ENCODE peak calls at places on chromosomes 11 and 22, in ten cellular contexts. Z is sigmoid colon, E is spleen, I is A549, C is vagina, Y is esophagus squamous epithelium, S is IMR-90, D is stomach, W is transverse colon, O is HCT116. H is an unnamed sample.

GRCh38 chr11:65593518-65594414 is 1.8 kb downstream of the KCNK7 start:
- DNase-seq in D (no peak), O (no peak), Z (peak; percentile 75), S (no peak), C (no peak), W (peak; percentile 49), E (no peak), Y (no peak), I (no peak), H (no peak)

GRCh38 chr11:18540207-18541009 is 13.7 kb upstream of the TSG101 start:
- DNase-seq in W (no peak), C (no peak), S (peak; percentile 25), I (no peak), Z (no peak), O (no peak), E (no peak), Y (no peak), D (no peak), H (no peak)

GRCh38 chr11:11189501-11189900 is 163.5 kb downstream of the CSNK2A3 start:
- DNase-seq in D (no peak), O (no peak), E (no peak), I (no peak), Z (no peak), W (no peak), S (no peak), Y (no peak), C (no peak), H (no peak)

GRCh38 chr11:125701858-125702621 is 21.4 kb upstream of the ACRV1 start:
- DNase-seq in I (no peak), Y (no peak), S (no peak), O (no peak), C (no peak), W (no peak), E (no peak), Z (no peak), D (no peak), H (no peak)

GRCh38 chr22:30143265-30143664 is 63.0 kb downstream of the HORMAD2 start:
- DNase-seq in Y (no peak), Z (no peak), E (no peak), D (no peak), W (no peak), O (no peak), I (no peak), S (no peak), C (no peak), H (no peak)

GRCh38 chr22:23906641-23907040 is 12.5 kb downstream of the MIF start:
- DNase-seq in I (no peak), E (no peak), O (no peak), C (no peak), D (no peak), S (no peak), W (no peak), Y (no peak), Z (no peak), H (no peak)

GRCh38 chr11:14417975-14418374 is 59.0 kb upstream of the RRAS2 start:
- DNase-seq in I (no peak), W (no peak), C (no peak), Y (no peak), E (no peak), Z (no peak), O (no peak), S (peak; percentile 46), D (no peak), H (no peak)

GRCh38 chr11:129803533-129803932 is 12.1 kb upstream of the TMEM45B start:
- DNase-seq in S (no peak), Y (no peak), I (no peak), C (no peak), E (no peak), D (no peak), W (peak; percentile 81), O (no peak), Z (no peak), H (no peak)

GRCh38 chr22:41968601-41969000 is 642 bp upstream of the SEPTIN3 start:
- DNase-seq in Z (no peak), W (peak; percentile 37), E (no peak), C (no peak), I (no peak), Y (no peak), S (peak; percentile 42), D (no peak), O (no peak), H (no peak)

GRCh38 chr11:128483211-128483788 is 104.1 kb downstream of the ETS1 start:
- DNase-seq in I (no peak), O (no peak), D (no peak), C (no peak), E (no peak), W (no peak), S (no peak), Z (no peak), Y (no peak), H (no peak)

GRCh38 chr11:103673773-103674172 is 362.7 kb upstream of the DDI1 start:
- DNase-seq in D (no peak), S (peak; percentile 71), Y (no peak), E (no peak), C (no peak), W (no peak), O (no peak), Z (no peak), I (no peak), H (no peak)

GRCh38 chr11:66918751-66919150 is 39.4 kb downstream of the PC start:
- DNase-seq in I (no peak), W (no peak), D (no peak), Z (no peak), O (no peak), E (no peak), S (no peak), Y (no peak), C (no peak), H (no peak)

GRCh38 chr11:130203766-130204702 is 44.5 kb downstream of the ST14 start:
- DNase-seq in Y (no peak), I (no peak), Z (peak; percentile 30), D (no peak), C (no peak), S (no peak), O (no peak), W (no peak), E (peak; percentile 50), H (no peak)

DNA sequence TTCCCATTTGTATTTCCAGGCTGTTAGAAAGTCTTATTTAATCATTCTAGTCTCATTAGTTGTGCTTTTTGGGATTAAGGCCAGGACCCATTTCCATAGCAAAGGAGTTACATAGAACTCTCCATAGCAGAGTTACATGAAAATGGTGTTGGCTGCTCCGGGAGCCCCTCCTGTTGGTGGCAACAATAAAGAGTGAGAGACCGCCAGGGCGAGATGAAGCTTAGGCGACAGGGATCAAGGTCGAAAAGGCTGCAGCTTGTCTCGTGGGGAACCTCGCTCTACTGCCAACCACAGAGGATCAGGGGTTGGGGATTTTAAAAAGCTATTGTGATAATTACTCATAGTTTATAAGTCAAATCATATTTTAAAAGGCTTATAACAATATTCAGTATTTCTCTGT is 58.4 kb downstream of the GRIK4 start:
- DNase-seq in S (no peak), C (no peak), Z (peak; percentile 46), D (no peak), O (no peak), E (peak; percentile 29), Y (no peak), W (no peak), I (no peak), H (no peak)
- TF ChIP-seq CTCF in S (no peak), C (no peak), Z (no peak), D (no peak), O (no peak), E (no peak), Y (no peak), W (no peak), I (no peak), H (no peak)

DNA sequence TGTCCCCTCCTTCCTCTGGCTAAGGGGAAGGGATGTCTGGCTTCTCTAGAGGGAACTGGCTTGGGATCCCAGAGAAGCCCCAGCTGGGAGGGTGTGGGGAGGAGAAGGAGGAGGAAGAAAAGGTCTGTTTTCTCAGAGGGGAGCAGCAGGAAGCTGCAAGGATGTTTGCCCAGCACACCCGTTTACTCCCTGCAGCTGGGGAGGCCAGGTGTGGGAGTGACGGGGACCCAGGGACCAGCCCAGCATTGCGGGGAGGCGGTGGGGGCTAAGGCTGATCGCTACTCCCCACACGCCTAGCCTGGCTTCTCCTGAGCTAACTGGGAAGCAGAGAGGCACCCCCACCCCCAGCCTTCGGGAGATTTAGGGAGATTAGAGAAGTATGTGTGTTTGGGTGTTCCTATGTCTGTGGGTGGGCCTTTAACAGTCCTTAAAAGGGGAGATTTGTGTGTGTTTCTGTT is 3.9 kb downstream of the CREB3L1 start:
- DNase-seq in C (no peak), W (peak; percentile 80), O (no peak), S (peak; percentile 44), E (no peak), I (no peak), Y (no peak), Z (peak; percentile 75), D (peak; percentile 63), H (no peak)
- H3K4me3 ChIP-seq in C (no peak overlapping the region), W (peak overlapping the region; percentile 76), O (no peak overlapping the region), S (peak overlapping the region; percentile 32), E (no peak overlapping the region), I (no peak overlapping the region), Y (no peak overlapping the region), Z (no peak overlapping the region), D (peak overlapping the region; percentile 15), H (no peak overlapping the region)

GRCh38 chr22:39960791-39961746 is 872 bp downstream of the TMA7B start:
- DNase-seq in C (no peak), S (peak; percentile 98), Y (no peak), Z (no peak), W (peak; percentile 49), O (no peak), I (no peak), D (peak; percentile 40), E (peak; percentile 80), H (no peak)
- TF ChIP-seq POLR2A in C (no peak), S (peak; percentile 37), Y (no peak), Z (no peak), W (no peak), O (no peak), I (no peak), D (no peak), E (no peak), H (no peak)

GRCh38 chr11:13251961-13252360 is 25.6 kb upstream of the BMAL1 start:
- DNase-seq in W (no peak), S (no peak), E (no peak), D (no peak), C (no peak), I (no peak), Z (no peak), Y (no peak), O (no peak), H (no peak)

GRCh38 chr11:13247606-13248320 is 29.8 kb upstream of the BMAL1 start:
- DNase-seq in S (no peak), I (no peak), O (no peak), C (no peak), Y (no peak), Z (no peak), E (no peak), D (no peak), W (no peak), H (no peak)

GRCh38 chr11:13249177-13249576 is 28.4 kb upstream of the BMAL1 start:
- DNase-seq in D (no peak), Z (no peak), W (no peak), C (no peak), Y (no peak), S (no peak), I (no peak), E (no peak), O (no peak), H (no peak)

DNA sequence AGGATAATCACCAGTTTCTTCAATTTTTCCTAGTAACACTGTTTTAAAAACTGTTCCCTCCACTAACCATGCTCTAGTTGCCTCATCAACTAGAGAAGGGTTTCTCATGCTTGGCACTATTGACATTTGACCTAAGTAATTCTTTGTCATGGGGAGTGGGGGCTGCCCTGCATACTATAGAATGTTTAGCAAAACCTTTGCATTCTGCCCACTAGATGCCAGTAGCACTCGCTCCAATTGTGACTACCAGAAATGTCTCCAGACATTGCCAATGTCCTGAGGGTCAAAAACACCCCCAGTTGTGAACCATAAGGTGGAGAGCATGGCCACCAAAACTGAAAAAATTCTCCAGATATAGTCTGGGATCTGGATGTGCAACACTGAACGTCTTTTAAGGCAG is 27.6 kb upstream of the BMAL1 start:
- DNase-seq in C (no peak), E (no peak), S (no peak), Z (no peak), I (no peak), Y (no peak), D (no peak), O (no peak), W (no peak), H (no peak)
- TF ChIP-seq CTCF in C (no peak), E (no peak), S (peak; percentile 32), Z (no peak), I (peak; percentile 52), Y (no peak), D (no peak), O (peak; percentile 41), W (no peak), H (no peak)